ENCODE peak calls at places on chromosomes 13 and 19, in four cellular contexts. A is endothelial cell, N is neural crest cell, G is stomach. S is an unnamed sample.

GRCh38 chr13:83184819-83185218 is 697.5 kb downstream of the SLITRK1 start:
- DNase-seq in N (no peak), A (no peak), G (no peak), S (no peak)

GRCh38 chr13:103952183-103952582 is 886.0 kb upstream of the SLC10A2 start:
- DNase-seq in A (no peak), G (no peak), N (no peak), S (no peak)

GRCh38 chr13:31896427-31896826 is 135.1 kb upstream of the FRY start:
- DNase-seq in A (no peak), N (no peak), G (no peak), S (no peak)

GRCh38 chr13:99981115-99982020 is at the start of gene ZIC2:
- DNase-seq in N (no peak), G (no peak), A (peak; percentile 57), S (no peak)

GRCh38 chr19:50702158-50702869 is 17.3 kb downstream of the SHANK1 start:
- DNase-seq in A (no peak), G (no peak), N (no peak), S (no peak)

GRCh38 chr13:97352815-97353214 is 81.2 kb upstream of the RAP2A start:
- DNase-seq in A (no peak), G (no peak), N (no peak), S (no peak)

GRCh38 chr19:32914879-32915278 is 45.3 kb upstream of the SLC7A9 start:
- DNase-seq in G (no peak), A (no peak), N (no peak), S (no peak)

GRCh38 chr19:35689836-35690235 is 14.5 kb upstream of the ZBTB32 start:
- DNase-seq in A (no peak), N (no peak), G (no peak), S (no peak)

GRCh38 chr13:103517066-103517767 is 451.0 kb upstream of the SLC10A2 start:
- DNase-seq in N (no peak), G (no peak), A (no peak), S (no peak)

DNA sequence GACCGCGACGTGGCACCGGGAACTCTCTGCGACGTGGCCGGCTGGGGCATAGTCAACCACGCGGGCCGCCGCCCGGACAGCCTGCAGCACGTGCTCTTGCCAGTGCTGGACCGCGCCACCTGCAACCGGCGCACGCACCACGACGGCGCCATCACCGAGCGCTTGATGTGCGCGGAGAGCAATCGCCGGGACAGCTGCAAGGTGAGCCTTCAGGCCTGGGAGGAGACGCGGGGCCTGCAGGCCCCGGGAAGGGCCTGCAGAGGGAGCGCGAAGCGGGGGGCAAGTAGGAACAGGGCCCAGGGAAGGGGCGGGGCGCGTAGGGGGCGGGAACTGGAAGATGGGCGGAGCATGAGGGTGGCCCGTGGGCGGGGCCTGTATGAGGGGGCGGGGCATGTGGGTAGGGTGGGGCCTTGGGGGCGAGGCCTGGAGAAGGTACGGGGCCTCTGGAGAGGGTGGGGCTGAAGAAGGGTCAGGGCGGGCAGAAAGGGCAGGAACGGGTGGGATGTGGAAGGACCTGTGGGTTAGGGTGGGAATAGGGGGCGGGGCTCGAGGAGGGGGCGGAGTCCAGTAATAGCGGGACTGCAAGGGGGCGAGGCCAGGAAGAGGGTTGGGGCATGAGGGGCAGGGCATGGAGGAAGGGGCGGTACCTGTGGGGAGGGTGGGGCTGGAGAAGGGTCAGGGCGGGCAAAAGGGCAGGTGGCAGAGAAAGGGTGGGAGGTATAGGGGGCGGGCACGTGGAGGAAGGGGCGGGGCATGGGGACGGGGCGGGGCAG is 2.5 kb downstream of the CFD start:
- DNase-seq in G (no peak), N (peak; percentile 44), A (no peak), S (no peak)
- TF ChIP-seq CTCF in G (no peak), N (peak; percentile 21), A (no peak), S (no peak)

GRCh38 chr19:52694921-52695320 is 39.9 kb downstream of the ZNF611 start:
- DNase-seq in A (no peak), G (no peak), N (no peak), S (no peak)
- TF ChIP-seq CTCF in A (no peak), G (no peak), N (no peak), S (no peak)

GRCh38 chr13:86729206-86729605 is 930.0 kb upstream of the SLITRK6 start:
- DNase-seq in N (no peak), G (no peak), A (no peak), S (no peak)

GRCh38 chr13:86725105-86725504 is 925.9 kb upstream of the SLITRK6 start:
- DNase-seq in N (no peak), A (peak; percentile 18), G (no peak), S (no peak)
- TF ChIP-seq CTCF in N (no peak), A (peak; percentile 55), G (no peak), S (peak; percentile 28)

GRCh38 chr13:75481176-75482069 is 546 bp downstream of the TBC1D4 start:
- DNase-seq in A (peak; percentile 42), G (peak; percentile 34), N (peak; percentile 39), S (peak; percentile 30)
- TF ChIP-seq CTCF in A (no peak), G (no peak), N (no peak), S (no peak)

GRCh38 chr19:2611483-2612464 is 90.7 kb downstream of the GNG7 start:
- DNase-seq in G (no peak), A (no peak), N (no peak), S (no peak)
- TF ChIP-seq CTCF in G (no peak), A (peak; percentile 40), N (peak; percentile 41), S (no peak)

GRCh38 chr13:43114504-43114903 is 91.1 kb downstream of the DNAJC15 start:
- DNase-seq in N (no peak), G (no peak), A (no peak), S (no peak)

GRCh38 chr13:43113603-43114002 is 90.2 kb downstream of the DNAJC15 start:
- DNase-seq in A (no peak), N (no peak), G (no peak), S (no peak)

GRCh38 chr13:43111887-43112400 is 88.6 kb downstream of the DNAJC15 start:
- DNase-seq in A (no peak), N (no peak), G (no peak), S (no peak)

GRCh38 chr13:43119206-43119605 is 95.8 kb downstream of the DNAJC15 start:
- DNase-seq in A (no peak), N (no peak), G (no peak), S (no peak)

DNA sequence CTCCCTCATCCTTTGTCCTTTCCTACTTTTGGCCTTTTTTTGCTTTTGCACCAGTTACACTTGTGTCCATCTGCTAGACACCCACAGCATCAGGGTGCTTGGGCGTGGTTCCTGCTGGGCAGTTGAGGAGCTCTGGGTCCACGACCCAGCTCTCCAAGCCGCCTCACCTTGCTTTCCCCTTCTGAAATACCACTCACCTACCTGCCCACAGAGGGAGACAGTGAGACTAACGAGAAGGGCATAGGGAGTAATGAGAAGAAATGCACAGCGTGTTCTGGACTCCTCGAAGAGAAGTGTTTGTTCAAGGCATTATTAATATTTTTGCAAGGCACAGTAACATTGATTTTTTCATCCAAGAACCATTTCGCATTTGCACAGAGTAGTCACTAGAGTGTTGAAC is 92.9 kb downstream of the DNAJC15 start:
- DNase-seq in A (no peak), N (no peak), G (no peak), S (no peak)
- TF ChIP-seq CTCF in A (no peak), N (no peak), G (no peak), S (peak; percentile 15)

DNA sequence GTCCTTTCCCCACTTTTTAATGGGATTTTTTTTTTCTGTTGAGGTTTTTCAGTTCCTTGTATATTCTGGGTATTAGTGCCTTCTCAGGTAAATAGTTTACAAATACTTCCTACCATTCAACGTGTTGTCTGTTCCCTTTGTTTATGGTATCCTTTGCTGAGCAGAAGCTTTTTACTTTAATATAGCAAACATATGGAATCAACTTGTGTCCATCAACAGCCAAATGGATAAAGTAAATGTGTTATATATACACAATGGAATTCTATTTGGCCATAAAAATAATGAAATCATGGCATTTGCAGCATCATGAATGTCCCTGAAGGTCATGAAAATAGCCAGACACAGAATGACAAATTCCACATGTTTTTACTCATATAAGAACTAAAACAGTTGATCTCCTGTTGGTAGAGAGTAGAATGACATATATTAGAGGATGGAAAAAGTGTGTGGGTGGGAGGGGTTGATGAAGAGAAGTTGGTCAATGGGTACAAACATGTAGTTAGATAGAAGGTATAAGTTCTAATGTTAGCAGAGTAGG is 500.8 kb downstream of the SLITRK6 start:
- DNase-seq in A (no peak), G (no peak), N (no peak), S (no peak)
- TF ChIP-seq CTCF in A (no peak), G (no peak), N (peak; percentile 26), S (no peak)

GRCh38 chr13:98403076-98403475 is 173.8 kb downstream of the STK24 start:
- DNase-seq in N (no peak), G (no peak), A (no peak), S (no peak)

GRCh38 chr13:98406475-98406874 is 170.4 kb downstream of the STK24 start:
- DNase-seq in G (no peak), A (no peak), N (no peak), S (no peak)

GRCh38 chr13:98406971-98407370 is 169.9 kb downstream of the STK24 start:
- DNase-seq in A (no peak), N (no peak), G (no peak), S (no peak)

GRCh38 chr13:98405690-98406344 is 171.1 kb downstream of the STK24 start:
- DNase-seq in A (no peak), N (no peak), G (no peak), S (no peak)

DNA sequence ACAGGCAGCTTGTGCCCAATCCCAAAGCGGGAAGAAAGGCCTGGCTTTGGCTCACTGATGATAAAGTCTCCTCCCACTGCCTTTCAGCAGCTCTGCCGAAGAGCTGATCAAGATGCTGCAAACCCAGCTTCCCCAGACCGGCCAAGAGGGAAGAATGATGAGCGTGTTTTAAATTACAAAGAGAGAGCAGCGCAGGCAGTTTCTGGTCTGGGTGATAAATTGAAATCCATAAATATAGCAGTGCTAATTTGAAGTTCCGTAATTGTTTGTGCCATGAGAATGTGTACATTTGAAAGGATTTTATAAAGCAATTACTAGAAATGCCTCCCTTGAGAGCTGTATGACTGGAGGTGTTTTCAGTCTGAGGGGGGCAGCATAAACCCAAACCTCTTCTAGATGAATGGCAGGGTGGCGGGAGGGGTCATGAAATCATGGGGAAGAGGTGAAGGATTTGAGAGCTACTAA is 171.8 kb downstream of the STK24 start:
- DNase-seq in G (no peak), N (peak; percentile 19), A (no peak), S (no peak)
- TF ChIP-seq CTCF in G (no peak), N (no peak), A (no peak), S (no peak)

S was measured in progenitor cell of endocrine pancreas.